ENCODE peak calls at places on chromosomes 4 and X, in six cellular contexts. One of them, this sample, is unnamed. For H3K4me1, the result is how much of the 10 kb centered on the place peaks cover.

GRCh38 chr4:159390648-159391047 is 287.8 kb downstream of the RAPGEF2 start:
- DNase-seq in A673: peak
- DNase-seq in mucosa of descending colon: no peak
- DNase-seq in stomach: no peak
- DNase-seq in PC-3: peak
- DNase-seq in ovary: no peak
- DNase-seq in this sample: no peak

GRCh38 chr4:14620567-14621138 is 381.6 kb upstream of the CPEB2 start:
- DNase-seq in stomach: no peak
- DNase-seq in A673: no peak
- DNase-seq in PC-3: no peak
- DNase-seq in ovary: no peak
- DNase-seq in mucosa of descending colon: no peak
- DNase-seq in this sample: no peak

GRCh38 chrX:114841051-114841450 is 176.4 kb downstream of the IL13RA2 start:
- DNase-seq in stomach: no peak
- DNase-seq in mucosa of descending colon: no peak
- DNase-seq in ovary: no peak
- DNase-seq in PC-3: peak
- DNase-seq in A673: no peak
- DNase-seq in this sample: no peak

GRCh38 chr4:86845593-86845992 is 3.6 kb downstream of the SLC10A6 start:
- DNase-seq in stomach: no peak
- DNase-seq in PC-3: no peak
- DNase-seq in mucosa of descending colon: no peak
- DNase-seq in ovary: no peak
- DNase-seq in A673: no peak
- DNase-seq in this sample: no peak

GRCh38 chrX:40307871-40308270 is 210.1 kb upstream of the BCOR start:
- DNase-seq in ovary: no peak
- DNase-seq in A673: no peak
- DNase-seq in PC-3: no peak
- DNase-seq in stomach: no peak
- DNase-seq in mucosa of descending colon: no peak
- DNase-seq in this sample: no peak

GRCh38 chr4:14862881-14863280 is 139.4 kb upstream of the CPEB2 start:
- DNase-seq in stomach: peak
- DNase-seq in mucosa of descending colon: peak
- DNase-seq in ovary: peak
- DNase-seq in A673: no peak
- DNase-seq in PC-3: no peak
- DNase-seq in this sample: peak

GRCh38 chr4:55393461-55394320 is 2.1 kb upstream of the TMEM165 start:
- DNase-seq in PC-3: peak
- DNase-seq in mucosa of descending colon: no peak
- DNase-seq in ovary: no peak
- DNase-seq in A673: no peak
- DNase-seq in stomach: no peak
- DNase-seq in this sample: no peak

GRCh38 chr4:105520819-105521790 is 31.3 kb upstream of the ARHGEF38 start:
- DNase-seq in ovary: no peak
- DNase-seq in stomach: peak
- DNase-seq in A673: peak
- DNase-seq in PC-3: peak
- DNase-seq in mucosa of descending colon: no peak
- DNase-seq in this sample: no peak

GRCh38 chr4:98976716-98977115 is 18.8 kb upstream of the METAP1 start:
- DNase-seq in mucosa of descending colon: no peak
- DNase-seq in A673: no peak
- DNase-seq in stomach: no peak
- DNase-seq in ovary: no peak
- DNase-seq in PC-3: peak
- DNase-seq in this sample: no peak

GRCh38 chr4:56762484-56763250 is 58.8 kb downstream of the SPINK2 start:
- DNase-seq in A673: no peak
- DNase-seq in stomach: no peak
- DNase-seq in mucosa of descending colon: no peak
- DNase-seq in PC-3: no peak
- DNase-seq in ovary: no peak
- DNase-seq in this sample: no peak

GRCh38 chr4:188611143-188611542 is 471.9 kb downstream of the TRIML1 start:
- DNase-seq in stomach: no peak
- DNase-seq in mucosa of descending colon: no peak
- DNase-seq in A673: no peak
- DNase-seq in ovary: no peak
- DNase-seq in PC-3: no peak
- DNase-seq in this sample: no peak

GRCh38 chrX:150848914-150849365 is 49.5 kb downstream of the CD99L2 start:
- DNase-seq in stomach: peak
- DNase-seq in A673: no peak
- DNase-seq in PC-3: peak
- DNase-seq in mucosa of descending colon: peak
- DNase-seq in ovary: no peak
- DNase-seq in this sample: no peak

GRCh38 chr4:1992468-1993168 is 16.2 kb downstream of the NELFA start:
- DNase-seq in ovary: no peak
- DNase-seq in PC-3: no peak
- DNase-seq in mucosa of descending colon: no peak
- DNase-seq in stomach: no peak
- DNase-seq in A673: no peak
- DNase-seq in this sample: no peak
- H3K4me1 ChIP-seq in ovary: under half
- H3K4me1 ChIP-seq in PC-3: under half
- H3K4me1 ChIP-seq in mucosa of descending colon: under half
- H3K4me1 ChIP-seq in stomach: under half
- H3K4me1 ChIP-seq in A673: under half
- H3K4me1 ChIP-seq in this sample: under half

GRCh38 chr4:156694413-156694812 is 277.2 kb downstream of the PDGFC start:
- DNase-seq in mucosa of descending colon: no peak
- DNase-seq in A673: no peak
- DNase-seq in ovary: no peak
- DNase-seq in PC-3: no peak
- DNase-seq in stomach: no peak
- DNase-seq in this sample: no peak
- H3K4me1 ChIP-seq in mucosa of descending colon: under half
- H3K4me1 ChIP-seq in A673: under half
- H3K4me1 ChIP-seq in ovary: under half
- H3K4me1 ChIP-seq in PC-3: under half
- H3K4me1 ChIP-seq in stomach: under half
- H3K4me1 ChIP-seq in this sample: under half

GRCh38 chr4:37664696-37665095 is 21.5 kb downstream of the RELL1 start:
- DNase-seq in PC-3: no peak
- DNase-seq in A673: no peak
- DNase-seq in mucosa of descending colon: no peak
- DNase-seq in stomach: no peak
- DNase-seq in ovary: no peak
- DNase-seq in this sample: no peak

GRCh38 chr4:37665347-37666009 is 20.7 kb downstream of the RELL1 start:
- DNase-seq in PC-3: no peak
- DNase-seq in stomach: no peak
- DNase-seq in mucosa of descending colon: no peak
- DNase-seq in A673: no peak
- DNase-seq in ovary: no peak
- DNase-seq in this sample: no peak

GRCh38 chr4:37663552-37663951 is 22.6 kb downstream of the RELL1 start:
- DNase-seq in A673: no peak
- DNase-seq in stomach: no peak
- DNase-seq in ovary: no peak
- DNase-seq in mucosa of descending colon: no peak
- DNase-seq in PC-3: no peak
- DNase-seq in this sample: no peak

GRCh38 chr4:37667197-37668100 is 18.7 kb downstream of the RELL1 start:
- DNase-seq in PC-3: no peak
- DNase-seq in ovary: no peak
- DNase-seq in mucosa of descending colon: no peak
- DNase-seq in stomach: no peak
- DNase-seq in A673: no peak
- DNase-seq in this sample: no peak

GRCh38 chr4:37666625-37667071 is 19.5 kb downstream of the RELL1 start:
- DNase-seq in stomach: peak
- DNase-seq in A673: no peak
- DNase-seq in mucosa of descending colon: no peak
- DNase-seq in ovary: no peak
- DNase-seq in PC-3: peak
- DNase-seq in this sample: no peak
- H3K4me1 ChIP-seq in stomach: half or more
- H3K4me1 ChIP-seq in A673: under half
- H3K4me1 ChIP-seq in mucosa of descending colon: under half
- H3K4me1 ChIP-seq in ovary: under half
- H3K4me1 ChIP-seq in PC-3: under half
- H3K4me1 ChIP-seq in this sample: half or more

GRCh38 chr4:2790583-2791517 is 2.0 kb upstream of the SH3BP2 start:
- DNase-seq in PC-3: no peak
- DNase-seq in ovary: peak
- DNase-seq in A673: peak
- DNase-seq in stomach: no peak
- DNase-seq in mucosa of descending colon: no peak
- DNase-seq in this sample: no peak
- H3K4me1 ChIP-seq in PC-3: under half
- H3K4me1 ChIP-seq in ovary: under half
- H3K4me1 ChIP-seq in A673: under half
- H3K4me1 ChIP-seq in stomach: half or more
- H3K4me1 ChIP-seq in mucosa of descending colon: under half
- H3K4me1 ChIP-seq in this sample: half or more

GRCh38 chr4:122777846-122778501 is 45.5 kb downstream of the BBS12 start:
- DNase-seq in PC-3: peak
- DNase-seq in ovary: no peak
- DNase-seq in stomach: no peak
- DNase-seq in A673: no peak
- DNase-seq in mucosa of descending colon: no peak
- DNase-seq in this sample: no peak
- H3K4me1 ChIP-seq in PC-3: under half
- H3K4me1 ChIP-seq in ovary: under half
- H3K4me1 ChIP-seq in stomach: under half
- H3K4me1 ChIP-seq in A673: under half
- H3K4me1 ChIP-seq in mucosa of descending colon: under half
- H3K4me1 ChIP-seq in this sample: under half

GRCh38 chr4:42483426-42484379 is 86.4 kb downstream of the SHISA3 start:
- DNase-seq in ovary: no peak
- DNase-seq in stomach: no peak
- DNase-seq in mucosa of descending colon: no peak
- DNase-seq in A673: no peak
- DNase-seq in PC-3: peak
- DNase-seq in this sample: no peak

GRCh38 chr4:42484630-42485029 is 87.3 kb downstream of the SHISA3 start:
- DNase-seq in PC-3: no peak
- DNase-seq in mucosa of descending colon: no peak
- DNase-seq in stomach: no peak
- DNase-seq in A673: no peak
- DNase-seq in ovary: no peak
- DNase-seq in this sample: no peak

GRCh38 chr4:42480774-42481173 is 83.5 kb downstream of the SHISA3 start:
- DNase-seq in mucosa of descending colon: no peak
- DNase-seq in stomach: no peak
- DNase-seq in PC-3: no peak
- DNase-seq in ovary: no peak
- DNase-seq in A673: no peak
- DNase-seq in this sample: no peak

GRCh38 chr4:42478941-42479340 is 81.7 kb downstream of the SHISA3 start:
- DNase-seq in mucosa of descending colon: no peak
- DNase-seq in ovary: no peak
- DNase-seq in stomach: no peak
- DNase-seq in A673: no peak
- DNase-seq in PC-3: peak
- DNase-seq in this sample: no peak

DNA sequence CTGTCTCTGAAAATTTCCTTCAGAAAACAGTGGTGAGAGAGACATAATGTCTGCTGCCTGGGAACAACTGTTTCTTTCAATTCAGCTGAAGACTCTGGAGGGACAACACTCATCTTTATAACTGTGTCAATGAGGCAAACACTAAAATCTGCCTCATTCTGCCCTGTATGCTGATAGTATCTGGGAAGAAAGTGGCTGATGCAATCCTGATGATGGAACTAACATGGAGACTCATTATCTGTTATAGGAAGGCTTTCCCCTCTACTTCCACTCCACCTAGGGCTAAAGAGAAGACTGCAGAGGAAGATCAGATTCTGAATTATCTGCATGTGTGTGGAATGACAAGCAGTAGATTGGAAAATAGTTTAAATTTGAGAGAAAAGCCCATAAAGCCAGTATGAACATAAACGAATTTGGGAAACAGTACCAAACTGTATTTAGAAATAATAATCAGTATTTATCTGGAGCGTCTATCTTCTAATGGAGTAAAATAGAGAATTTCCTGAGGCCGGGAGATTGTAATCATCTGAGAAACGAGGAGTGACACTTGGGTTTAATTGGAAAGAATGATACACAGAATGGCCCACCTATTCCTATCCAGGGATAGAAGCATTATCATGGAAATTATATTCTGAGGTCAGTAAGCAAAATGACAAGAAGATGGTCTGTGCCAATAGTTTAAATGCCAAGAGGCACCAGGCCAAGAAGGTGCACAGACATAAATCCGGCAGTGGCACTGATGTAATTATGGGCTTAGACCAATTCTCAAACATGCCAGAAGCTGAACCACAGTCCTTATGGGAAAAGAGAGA is 85.4 kb downstream of the SHISA3 start:
- DNase-seq in A673: no peak
- DNase-seq in ovary: no peak
- DNase-seq in PC-3: no peak
- DNase-seq in mucosa of descending colon: no peak
- DNase-seq in stomach: no peak
- DNase-seq in this sample: no peak
- H3K4me1 ChIP-seq in A673: under half
- H3K4me1 ChIP-seq in ovary: under half
- H3K4me1 ChIP-seq in PC-3: under half
- H3K4me1 ChIP-seq in mucosa of descending colon: under half
- H3K4me1 ChIP-seq in stomach: under half
- H3K4me1 ChIP-seq in this sample: under half

DNA sequence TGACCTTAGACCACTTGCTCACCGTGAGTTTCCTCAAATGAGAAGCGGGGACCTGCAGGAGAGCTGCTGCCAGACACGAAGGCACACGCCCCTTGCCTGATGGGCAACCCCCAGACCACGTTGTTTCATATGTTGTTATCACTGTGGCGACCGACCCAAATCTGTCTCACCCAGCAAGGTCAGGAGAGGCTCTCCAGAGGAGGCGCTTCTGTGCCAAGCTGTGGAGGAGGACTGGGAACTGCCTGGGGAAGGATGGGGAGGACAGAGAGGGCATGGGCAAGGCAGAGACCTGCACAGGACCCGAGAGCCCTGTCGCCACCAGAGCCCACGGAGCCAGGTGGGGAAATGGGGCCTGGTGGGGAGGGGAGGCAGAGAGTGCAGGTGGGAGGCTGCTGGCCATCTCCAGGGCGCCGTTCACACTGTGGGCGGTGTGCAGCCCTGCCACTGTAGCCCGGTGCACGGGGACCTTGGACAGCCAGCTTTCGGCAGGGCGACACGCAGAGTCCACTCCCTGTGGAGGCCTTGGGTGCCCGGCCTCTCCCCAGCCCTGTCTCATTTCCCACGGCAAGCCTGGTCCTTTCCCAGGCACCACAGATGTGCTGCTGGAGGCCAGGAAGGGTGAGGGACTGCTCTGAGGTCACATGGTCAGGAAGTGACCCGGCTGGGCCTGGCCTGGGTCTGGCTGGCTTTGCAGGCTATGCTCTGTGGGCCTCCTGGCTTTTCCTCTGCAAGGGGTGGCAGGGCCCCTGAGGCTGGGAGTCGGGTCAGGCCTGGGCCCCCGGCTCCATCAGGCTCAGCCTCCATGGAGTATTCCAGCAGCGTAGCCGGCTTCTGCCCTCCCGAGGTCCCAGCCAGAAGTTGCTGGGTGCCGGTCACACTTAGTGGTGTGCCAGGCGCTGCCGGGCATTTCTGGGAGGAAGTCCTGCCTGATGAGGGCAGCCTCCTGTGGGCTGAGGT is 3.2 kb downstream of the HTRA3 start:
- DNase-seq in mucosa of descending colon: no peak
- DNase-seq in stomach: no peak
- DNase-seq in A673: no peak
- DNase-seq in ovary: no peak
- DNase-seq in PC-3: no peak
- DNase-seq in this sample: peak
- H3K4me1 ChIP-seq in mucosa of descending colon: under half
- H3K4me1 ChIP-seq in stomach: half or more
- H3K4me1 ChIP-seq in A673: under half
- H3K4me1 ChIP-seq in ovary: under half
- H3K4me1 ChIP-seq in PC-3: under half
- H3K4me1 ChIP-seq in this sample: half or more

This sample was measured in left ventricle myocardium inferior.